ENCODE peak calls at places on chromosomes 3 and 15, in ten cellular contexts. Y, P, M, E, S, Q, W, X, A and G are unnamed samples.

GRCh38 chr3:182795383-182795782 is 2.1 kb downstream of the ATP11B start:
- DNase-seq in A (no peak), Y (no peak), Q (no peak), P (no peak), M (no peak), X (peak; percentile 22), E (no peak), S (peak; percentile 74), W (no peak), G (peak; percentile 82)

GRCh38 chr3:159634414-159634813 is 354.2 kb upstream of the IL12A start:
- DNase-seq in S (no peak), Q (no peak), M (no peak), X (no peak), P (no peak), A (no peak), W (no peak), E (peak; percentile 79), Y (no peak), G (no peak)

GRCh38 chr3:121482651-121483050 is 63.1 kb downstream of the POLQ start:
- DNase-seq in X (no peak), W (no peak), Y (no peak), E (no peak), A (no peak), S (no peak), Q (no peak), P (no peak), M (no peak), G (no peak)

GRCh38 chr3:123335007-123335670 is 113.8 kb downstream of the ADCY5 start:
- DNase-seq in X (no peak), M (peak; percentile 20), P (peak; percentile 38), Q (peak; percentile 41), Y (no peak), A (no peak), S (no peak), E (no peak), W (no peak), G (no peak)

GRCh38 chr3:39101022-39101689 is 6.3 kb downstream of the GORASP1 start:
- DNase-seq in W (peak; percentile 35), S (peak; percentile 48), Y (no peak), M (no peak), X (peak; percentile 31), E (no peak), Q (peak; percentile 51), A (no peak), P (no peak), G (peak; percentile 38)

GRCh38 chr15:30043211-30043655 is 39.5 kb upstream of the GOLGA8J start:
- DNase-seq in Y (no peak), M (no peak), Q (no peak), W (no peak), E (no peak), S (no peak), X (no peak), A (no peak), P (no peak), G (no peak)

GRCh38 chr3:134829716-134830115 is 34.7 kb downstream of the EPHB1 start:
- DNase-seq in E (no peak), P (no peak), Q (no peak), X (no peak), M (no peak), S (no peak), Y (no peak), A (no peak), W (no peak), G (no peak)

GRCh38 chr3:149180057-149180573 is 41.5 kb downstream of the CP start:
- DNase-seq in W (no peak), A (peak; percentile 54), P (peak; percentile 67), Q (no peak), E (peak; percentile 90), S (no peak), X (no peak), Y (peak; percentile 93), M (peak; percentile 65), G (no peak)

GRCh38 chr3:185933374-185933950 is 4.4 kb downstream of the TRA2B start:
- DNase-seq in E (no peak), A (no peak), W (no peak), X (no peak), Q (no peak), S (no peak), M (no peak), Y (no peak), P (no peak), G (peak; percentile 1)

GRCh38 chr3:185930393-185931107 is 7.3 kb downstream of the TRA2B start:
- DNase-seq in A (no peak), Q (no peak), M (no peak), X (no peak), S (no peak), Y (no peak), E (no peak), P (no peak), W (no peak), G (no peak)

GRCh38 chr3:185929192-185930151 is 8.3 kb downstream of the TRA2B start:
- DNase-seq in Y (no peak), A (no peak), P (no peak), Q (no peak), E (no peak), M (no peak), W (no peak), X (no peak), S (no peak), G (no peak)

GRCh38 chr3:185932213-185932612 is 5.6 kb downstream of the TRA2B start:
- DNase-seq in Y (no peak), X (no peak), A (no peak), S (no peak), P (no peak), W (no peak), E (no peak), Q (no peak), M (no peak), G (no peak)

DNA sequence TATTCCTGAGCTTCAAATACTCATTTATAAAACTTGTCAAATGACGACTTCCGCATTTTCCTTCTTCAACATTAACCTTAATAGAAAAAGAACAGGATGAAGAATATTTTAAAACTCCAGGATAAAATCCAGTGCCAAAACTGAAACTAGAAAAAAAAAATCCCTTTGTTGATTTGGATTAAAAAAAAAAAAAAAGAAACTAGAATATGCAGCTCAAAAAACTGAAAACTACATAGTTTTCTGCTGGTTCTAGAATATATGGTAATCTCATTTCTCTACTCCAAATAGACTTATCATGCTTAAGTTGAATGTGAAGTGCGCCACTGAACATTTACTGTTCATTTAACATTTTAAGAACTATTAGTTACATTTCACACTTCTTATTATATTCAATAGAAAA is 6.0 kb downstream of the TRA2B start:
- DNase-seq in X (no peak), E (no peak), M (no peak), P (no peak), Y (no peak), W (no peak), A (no peak), S (no peak), Q (no peak), G (no peak)
- H3K4me1 ChIP-seq in X (peaks cover 68% of the 10 kb centered on the region), E (peaks cover 75% of the 10 kb centered on the region), M (peaks cover 100% of the 10 kb centered on the region), P (peaks cover 83% of the 10 kb centered on the region), Y (peaks cover 23% of the 10 kb centered on the region), W (peaks cover 77% of the 10 kb centered on the region), A (peaks cover 53% of the 10 kb centered on the region), S (peaks cover 87% of the 10 kb centered on the region), Q (peaks cover 83% of the 10 kb centered on the region), G (peaks cover 64% of the 10 kb centered on the region)

GRCh38 chr3:194075088-194075615 is 60.8 kb upstream of the HES1 start:
- DNase-seq in S (no peak), W (no peak), Y (no peak), M (no peak), X (no peak), E (no peak), A (no peak), Q (no peak), P (no peak), G (no peak)

GRCh38 chr3:194077602-194078001 is 58.3 kb upstream of the HES1 start:
- DNase-seq in Y (no peak), E (no peak), P (no peak), A (no peak), W (no peak), S (no peak), Q (no peak), M (no peak), X (no peak), G (no peak)

GRCh38 chr3:194073926-194074325 is 62.0 kb upstream of the HES1 start:
- DNase-seq in E (no peak), Y (no peak), M (no peak), P (no peak), A (no peak), X (no peak), W (no peak), Q (no peak), S (no peak), G (no peak)

GRCh38 chr3:194076486-194076885 is 59.5 kb upstream of the HES1 start:
- DNase-seq in P (no peak), Y (no peak), M (no peak), X (no peak), Q (no peak), W (no peak), A (peak; percentile 90), E (no peak), S (no peak), G (no peak)

DNA sequence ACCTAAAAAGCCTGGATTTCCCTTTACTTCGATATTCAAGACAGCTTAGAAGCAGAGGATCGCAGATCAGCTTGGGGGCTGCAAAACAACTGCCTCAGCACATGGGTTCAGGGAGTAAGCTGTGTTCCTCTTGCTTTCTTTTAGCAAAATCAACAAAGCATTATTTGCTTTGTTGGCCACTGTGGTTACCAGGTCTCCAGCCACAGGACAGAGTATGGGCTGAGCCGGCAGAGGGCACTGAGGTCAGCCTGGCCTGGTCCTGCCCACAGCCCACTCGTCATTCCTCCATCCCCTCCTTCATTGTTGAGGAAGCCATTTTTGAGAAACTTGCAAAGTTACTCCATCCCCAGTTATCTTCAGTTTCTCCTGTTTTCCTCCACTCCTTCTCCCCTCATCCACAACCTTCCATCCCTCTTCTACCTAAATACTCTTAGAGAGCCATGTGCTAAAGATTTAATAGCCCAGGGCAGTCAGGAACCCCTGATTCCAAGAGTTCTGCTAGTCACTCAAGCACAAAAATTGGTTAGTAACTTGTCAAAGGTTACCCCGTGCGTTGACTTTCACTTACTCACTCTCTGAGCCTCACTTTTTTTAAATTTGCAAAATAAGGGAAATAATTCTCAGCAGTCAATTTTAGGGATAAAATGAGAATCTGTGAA is 60.0 kb upstream of the HES1 start:
- DNase-seq in M (no peak), Y (no peak), E (no peak), X (no peak), A (peak; percentile 84), W (no peak), P (no peak), Q (no peak), S (no peak), G (no peak)
- H3K27me3 ChIP-seq in M (peaks cover 55% of the 10 kb centered on the region), Y (no peaks in the 10 kb centered on the region), E (no peaks in the 10 kb centered on the region), X (no peaks in the 10 kb centered on the region), A (no peaks in the 10 kb centered on the region), W (no peaks in the 10 kb centered on the region), P (no peaks in the 10 kb centered on the region), Q (no peaks in the 10 kb centered on the region), S (no peaks in the 10 kb centered on the region), G (no peaks in the 10 kb centered on the region)

DNA sequence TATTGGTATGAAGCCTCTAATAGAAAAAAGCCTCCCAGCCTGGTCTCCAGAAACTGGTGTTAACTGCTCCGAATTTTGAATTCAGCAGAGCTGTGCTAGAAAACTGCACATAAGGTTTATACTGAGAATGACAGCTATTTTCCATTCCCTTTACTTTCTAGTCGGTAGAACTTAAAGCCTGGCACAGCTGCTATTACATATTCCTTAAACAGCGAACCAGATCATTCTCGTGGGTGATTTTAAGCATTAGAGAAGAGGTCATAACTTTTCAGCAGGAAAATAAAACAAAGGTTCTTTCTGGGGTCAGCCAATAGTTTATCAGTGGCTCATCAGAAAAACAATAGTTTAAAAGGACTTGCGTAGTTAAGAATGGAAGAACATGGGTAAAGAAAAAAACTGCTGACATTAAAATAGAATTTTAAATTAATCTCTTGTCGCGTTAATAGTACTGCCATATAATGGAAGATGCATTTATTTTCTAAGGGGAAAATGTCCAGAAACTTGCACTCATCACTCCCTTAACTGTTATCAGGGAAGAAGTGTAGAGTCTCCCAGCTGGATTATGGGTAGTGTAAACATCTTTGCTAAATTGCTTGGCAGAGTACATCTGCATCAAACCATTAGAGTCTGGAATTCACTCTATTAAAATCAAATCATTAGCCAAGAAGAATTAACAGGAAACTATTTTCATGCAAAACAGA is 7.9 kb downstream of the VGLL4 start:
- DNase-seq in M (no peak), P (no peak), W (no peak), A (no peak), X (no peak), Q (no peak), S (no peak), Y (no peak), E (no peak), G (no peak)
- H3K4me1 ChIP-seq in M (peaks cover 100% of the 10 kb centered on the region), P (peaks cover 67% of the 10 kb centered on the region), W (peaks cover 77% of the 10 kb centered on the region), A (no peaks in the 10 kb centered on the region), X (peaks cover 41% of the 10 kb centered on the region), Q (peaks cover 35% of the 10 kb centered on the region), S (peaks cover 72% of the 10 kb centered on the region), Y (peaks cover 22% of the 10 kb centered on the region), E (peaks cover 50% of the 10 kb centered on the region), G (peaks cover 72% of the 10 kb centered on the region)

GRCh38 chr15:74327756-74328155 is 39.7 kb downstream of the CYP11A1 start:
- DNase-seq in P (no peak), Y (no peak), S (no peak), E (no peak), M (no peak), X (no peak), A (no peak), Q (no peak), W (no peak), G (no peak)
- H3K27me3 ChIP-seq in P (no peaks in the 10 kb centered on the region), Y (no peaks in the 10 kb centered on the region), S (no peaks in the 10 kb centered on the region), E (no peaks in the 10 kb centered on the region), M (no peaks in the 10 kb centered on the region), X (no peaks in the 10 kb centered on the region), A (no peaks in the 10 kb centered on the region), Q (no peaks in the 10 kb centered on the region), W (no peaks in the 10 kb centered on the region), G (no peaks in the 10 kb centered on the region)